ENCODE peak calls at places on chromosomes 11 and 22, in eight cellular contexts. H, X, D, I, E, O, R and Z are unnamed samples.

GRCh38 chr11:43957571-43957970 is 15.1 kb downstream of the C11orf96 start:
- DNase-seq in E (no peak), O (no peak), I (no peak), D (no peak), R (no peak), H (no peak), X (peak; percentile 13), Z (no peak)

GRCh38 chr11:112380464-112380863 is 119.8 kb upstream of the PLET1 start:
- DNase-seq in D (no peak), H (no peak), R (no peak), X (no peak), I (no peak), O (no peak), E (no peak), Z (no peak)

GRCh38 chr11:116500833-116501622 is 271.8 kb downstream of the BUD13 start:
- DNase-seq in R (no peak), X (no peak), I (peak; percentile 52), E (no peak), O (no peak), H (no peak), D (no peak), Z (no peak)

GRCh38 chr11:73652046-73652730 is 5.8 kb downstream of the PLEKHB1 start:
- DNase-seq in D (no peak), E (no peak), X (no peak), R (no peak), H (peak; percentile 78), I (no peak), O (no peak), Z (no peak)

GRCh38 chr11:77287615-77288273 is 13.7 kb downstream of the GDPD4 start:
- DNase-seq in E (no peak), X (no peak), R (no peak), H (no peak), D (peak; percentile 94), I (no peak), O (no peak), Z (no peak)

GRCh38 chr11:74412733-74413359 is 14.6 kb upstream of the PGM2L1 start:
- DNase-seq in I (no peak), O (no peak), X (no peak), R (no peak), H (no peak), E (no peak), D (no peak), Z (no peak)

GRCh38 chr11:110505514-110506284 is 76.0 kb downstream of the FDX1 start:
- DNase-seq in X (no peak), D (no peak), H (no peak), O (no peak), R (peak; percentile 20), I (no peak), E (no peak), Z (peak; percentile 68)

GRCh38 chr11:27914080-27914479 is 193.9 kb downstream of the KIF18A start:
- DNase-seq in H (no peak), I (no peak), R (no peak), E (no peak), O (no peak), X (no peak), D (no peak), Z (no peak)

GRCh38 chr11:61265357-61265756 is 24.4 kb downstream of the PGA5 start:
- DNase-seq in R (no peak), I (no peak), O (no peak), E (no peak), H (no peak), D (no peak), X (no peak), Z (no peak)

GRCh38 chr11:61270354-61271070 is 24.6 kb downstream of the VWCE start:
- DNase-seq in X (no peak), R (no peak), H (no peak), D (peak; percentile 47), E (no peak), I (no peak), O (no peak), Z (no peak)

GRCh38 chr11:61266602-61267001 is 25.6 kb downstream of the PGA5 start:
- DNase-seq in O (no peak), R (no peak), E (no peak), D (no peak), X (no peak), H (no peak), I (no peak), Z (no peak)

GRCh38 chr11:61267437-61267841 is 26.5 kb downstream of the PGA5 start:
- DNase-seq in D (no peak), X (no peak), O (no peak), E (no peak), R (no peak), I (no peak), H (no peak), Z (no peak)

DNA sequence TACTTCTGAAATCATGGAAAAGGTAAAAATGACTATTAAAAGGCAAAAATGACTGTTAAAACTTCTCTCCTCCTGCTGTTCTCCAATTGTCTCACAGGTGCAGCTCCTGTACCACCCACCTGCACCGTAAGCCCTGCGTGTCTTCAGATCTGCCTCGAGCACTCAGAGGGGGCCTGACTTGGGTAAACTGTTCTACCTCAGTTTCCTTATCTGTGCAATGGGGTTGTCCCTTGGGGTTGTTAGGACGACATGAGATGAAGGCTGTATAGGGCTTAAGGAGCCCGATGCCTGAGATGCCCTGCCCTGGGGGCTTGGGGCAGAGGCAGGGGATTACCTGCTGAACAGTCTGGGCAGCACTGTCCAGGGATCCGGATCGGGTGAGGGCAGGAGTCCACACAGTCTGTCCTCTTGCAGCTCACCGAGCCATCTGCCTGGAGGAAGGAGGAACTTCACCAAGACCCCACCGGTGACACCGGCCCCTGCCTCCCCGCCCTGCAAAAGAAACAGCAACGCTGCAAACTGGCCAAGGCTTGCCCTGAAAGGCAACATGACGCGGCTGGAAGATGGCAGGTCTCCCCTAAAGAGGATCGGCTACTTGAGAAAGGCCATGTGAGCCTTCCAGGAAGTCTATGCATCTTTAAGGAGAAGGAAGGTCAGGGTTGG is 26.4 kb downstream of the VWCE start:
- DNase-seq in X (no peak), I (no peak), H (no peak), D (no peak), O (no peak), E (no peak), R (no peak), Z (no peak)
- H3K4me1 ChIP-seq in X (no peaks in the 10 kb centered on the region), I (peaks cover 10% of the 10 kb centered on the region), H (no peaks in the 10 kb centered on the region), D (no peaks in the 10 kb centered on the region), O (no peaks in the 10 kb centered on the region), E (no peaks in the 10 kb centered on the region), R (no peaks in the 10 kb centered on the region), Z (no peaks in the 10 kb centered on the region)

GRCh38 chr22:40535189-40535512 is 101.4 kb downstream of the MRTFA start:
- DNase-seq in I (no peak), R (no peak), H (no peak), D (no peak), O (no peak), E (no peak), X (no peak), Z (no peak)

GRCh38 chr22:40534379-40535188 is 101.9 kb downstream of the MRTFA start:
- DNase-seq in H (no peak), O (no peak), R (no peak), X (no peak), I (no peak), E (no peak), D (peak; percentile 67), Z (no peak)

GRCh38 chr22:40529817-40530216 is 106.7 kb downstream of the MRTFA start:
- DNase-seq in I (no peak), H (no peak), E (no peak), X (no peak), O (no peak), R (no peak), D (no peak), Z (no peak)

GRCh38 chr22:40533712-40534378 is 102.7 kb downstream of the MRTFA start:
- DNase-seq in D (peak; percentile 72), X (no peak), E (peak; percentile 45), I (no peak), H (no peak), O (no peak), R (no peak), Z (no peak)

DNA sequence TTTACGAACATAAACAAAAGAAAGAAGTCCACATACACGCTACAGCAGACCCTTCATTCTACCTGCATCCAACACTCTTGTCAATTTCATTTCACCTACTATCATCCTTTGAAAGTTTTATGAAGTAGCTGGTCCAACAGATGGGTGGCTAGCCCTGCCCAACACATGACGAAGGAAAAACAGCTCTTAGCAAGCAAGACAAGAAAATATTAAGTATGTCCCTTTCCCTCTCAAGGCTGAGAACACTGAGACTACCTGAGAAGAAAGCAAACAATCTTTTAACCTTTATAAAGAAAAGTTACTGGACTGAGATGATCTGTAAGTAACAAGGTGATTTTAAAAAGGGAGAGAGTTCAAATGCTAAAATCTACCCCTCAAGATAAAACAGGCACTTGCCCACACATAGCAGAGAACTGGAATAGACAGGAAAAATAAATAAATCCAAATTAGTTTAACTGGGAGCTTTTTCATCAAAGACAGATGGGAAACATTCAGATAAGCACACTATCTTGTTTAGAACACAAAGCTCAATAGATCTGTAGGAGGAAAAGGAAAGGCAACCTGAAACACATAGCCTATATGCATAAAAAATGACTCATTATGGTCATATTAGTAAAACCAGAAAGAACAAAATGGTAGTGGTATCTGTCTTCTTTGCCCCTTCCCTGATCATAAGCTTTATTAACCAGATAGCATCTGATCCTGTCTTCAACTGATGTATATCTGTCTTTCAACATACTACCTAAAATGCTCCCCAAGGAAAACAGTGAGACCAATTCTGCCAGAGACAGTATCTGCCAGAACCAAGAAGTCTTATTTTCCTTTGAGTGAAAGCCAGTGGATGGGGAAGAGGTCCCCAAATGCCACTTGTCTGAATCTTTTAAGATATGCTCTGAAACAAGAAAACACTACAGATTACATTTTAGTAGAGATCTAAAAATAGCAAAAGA is 104.3 kb downstream of the MRTFA start:
- DNase-seq in R (no peak), E (no peak), H (no peak), D (no peak), I (no peak), O (no peak), X (no peak), Z (no peak)
- H3K4me1 ChIP-seq in R (peaks cover 54% of the 10 kb centered on the region), E (peaks cover 41% of the 10 kb centered on the region), H (no peaks in the 10 kb centered on the region), D (peaks cover 20% of the 10 kb centered on the region), I (peaks cover 44% of the 10 kb centered on the region), O (peaks cover 12% of the 10 kb centered on the region), X (no peaks in the 10 kb centered on the region), Z (peaks cover 2% of the 10 kb centered on the region)

DNA sequence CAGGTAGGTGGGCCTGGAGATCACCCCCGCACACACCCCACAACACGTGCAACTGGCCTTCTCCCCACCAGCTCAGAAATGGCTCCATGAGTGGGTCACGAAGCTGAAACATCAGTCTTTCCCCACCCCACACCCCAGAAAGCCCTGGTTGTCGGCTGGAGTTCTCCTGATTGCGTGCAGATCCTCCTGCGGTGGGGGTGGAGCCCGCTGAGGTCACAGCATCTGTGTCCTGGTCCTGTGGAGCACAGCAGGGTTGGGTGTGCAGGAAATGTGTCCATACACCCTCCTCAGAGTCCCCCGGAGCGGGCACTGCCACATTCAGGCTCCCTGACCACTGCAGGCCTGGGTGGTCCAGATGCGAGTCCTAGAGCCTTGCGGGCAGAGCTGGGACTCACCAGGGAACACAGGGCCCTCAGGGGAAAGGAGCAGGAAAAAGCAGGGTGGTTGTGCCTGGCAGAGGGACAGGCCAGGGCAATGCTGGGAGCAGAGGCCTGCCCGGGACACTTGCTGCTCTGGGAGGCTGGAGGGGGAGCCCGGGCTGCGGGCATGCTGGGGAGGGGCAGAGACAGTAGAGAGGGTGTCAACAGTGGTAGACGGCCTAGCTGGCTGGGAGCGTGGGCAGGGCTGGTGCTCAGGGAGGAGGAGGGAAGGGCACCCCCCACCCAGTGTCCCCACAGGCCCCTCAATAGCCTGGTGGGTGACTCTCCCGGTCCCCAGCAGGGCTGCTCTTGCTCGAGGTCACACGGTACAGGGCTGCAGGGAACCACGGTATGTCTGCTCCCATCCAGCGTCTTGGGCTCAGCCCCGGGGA is 42.4 kb upstream of the PPARA start:
- DNase-seq in R (no peak), H (peak; percentile 83), E (no peak), D (no peak), I (no peak), X (no peak), O (no peak), Z (peak; percentile 74)
- H3K4me1 ChIP-seq in R (peaks cover 100% of the 10 kb centered on the region), H (no peaks in the 10 kb centered on the region), E (no peaks in the 10 kb centered on the region), D (peaks cover 75% of the 10 kb centered on the region), I (peaks cover 98% of the 10 kb centered on the region), X (no peaks in the 10 kb centered on the region), O (peaks cover 72% of the 10 kb centered on the region), Z (peaks cover 33% of the 10 kb centered on the region)

DNA sequence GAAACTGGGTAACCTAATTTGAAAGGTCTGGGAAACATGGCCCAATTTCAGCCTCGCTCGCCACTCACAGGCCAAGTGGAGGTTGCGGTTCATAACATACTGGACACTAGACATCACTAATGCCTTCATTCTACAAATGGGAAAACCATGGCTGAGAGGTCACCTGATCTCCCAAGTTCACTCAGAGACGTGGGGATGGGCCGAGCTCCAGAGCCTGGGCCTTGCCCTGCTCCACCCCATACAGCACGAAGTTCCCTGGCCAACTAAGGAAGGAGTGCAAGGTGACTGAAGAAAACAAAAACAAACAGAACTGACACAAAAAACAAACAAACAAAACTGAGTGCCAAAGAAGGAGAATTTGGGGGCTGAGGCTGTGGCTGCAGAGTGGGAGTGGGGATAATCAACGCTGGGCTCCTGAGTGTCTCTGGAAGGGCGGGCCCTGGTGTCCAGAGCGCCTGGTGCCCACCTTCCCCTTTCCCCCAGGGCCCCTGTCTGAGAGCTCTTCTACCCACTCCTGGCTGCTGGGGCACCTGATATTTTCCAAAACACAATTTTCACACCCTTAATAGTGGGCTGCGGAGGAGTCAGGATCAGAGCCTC is 46.5 kb upstream of the ADA2 start:
- DNase-seq in I (no peak), D (no peak), X (no peak), H (no peak), O (no peak), E (no peak), R (no peak), Z (no peak)
- H3K4me1 ChIP-seq in I (peaks cover 12% of the 10 kb centered on the region), D (no peaks in the 10 kb centered on the region), X (no peaks in the 10 kb centered on the region), H (no peaks in the 10 kb centered on the region), O (peaks cover 3% of the 10 kb centered on the region), E (peaks cover 7% of the 10 kb centered on the region), R (peaks cover 19% of the 10 kb centered on the region), Z (no peaks in the 10 kb centered on the region)